ENCODE peak calls at places on chromosomes 5 and 9, in five cellular contexts. U is transverse colon; I is testis; S is stomach; Y is CD8-positive, alpha-beta T cell. N is an unnamed sample. For H3K27me3, H3K9me3 and H3K4me1, the result is how much of the 10 kb centered on the place peaks cover.

GRCh38 chr5:56310711-56311204 is 77.6 kb upstream of the ANKRD55 start:
- DNase-seq in Y (no peak), I (no peak), S (no peak), U (no peak), N (peak)

GRCh38 chr5:163401271-163401670 is 36.1 kb upstream of the CCNG1 start:
- DNase-seq in Y (no peak), S (no peak), U (no peak), I (no peak), N (no peak)

GRCh38 chr9:90044710-90045151 is 439.9 kb downstream of the GADD45G start:
- DNase-seq in S (no peak), I (no peak), Y (no peak), U (no peak), N (no peak)

GRCh38 chr9:87546704-87547103 is 49.0 kb downstream of the DAPK1 start:
- DNase-seq in Y (no peak), U (no peak), I (no peak), S (no peak), N (no peak)

GRCh38 chr9:91146391-91147019 is 215.2 kb downstream of the AUH start:
- DNase-seq in U (no peak), Y (no peak), S (no peak), I (no peak), N (no peak)

GRCh38 chr5:122942164-122942914 is 94.2 kb downstream of the PPIC start:
- DNase-seq in U (no peak), I (no peak), Y (no peak), S (no peak), N (no peak)

GRCh38 chr5:39195198-39195826 is 24.1 kb downstream of the FYB1 start:
- DNase-seq in Y (no peak), U (no peak), I (no peak), S (no peak), N (no peak)

GRCh38 chr5:135505973-135506372 is 29.8 kb downstream of the NEUROG1 start:
- DNase-seq in S (no peak), Y (no peak), I (no peak), U (no peak), N (no peak)

GRCh38 chr5:77867194-77867691 is 91.1 kb upstream of the TBCA start:
- DNase-seq in U (no peak), Y (no peak), I (no peak), S (no peak), N (no peak)

DNA sequence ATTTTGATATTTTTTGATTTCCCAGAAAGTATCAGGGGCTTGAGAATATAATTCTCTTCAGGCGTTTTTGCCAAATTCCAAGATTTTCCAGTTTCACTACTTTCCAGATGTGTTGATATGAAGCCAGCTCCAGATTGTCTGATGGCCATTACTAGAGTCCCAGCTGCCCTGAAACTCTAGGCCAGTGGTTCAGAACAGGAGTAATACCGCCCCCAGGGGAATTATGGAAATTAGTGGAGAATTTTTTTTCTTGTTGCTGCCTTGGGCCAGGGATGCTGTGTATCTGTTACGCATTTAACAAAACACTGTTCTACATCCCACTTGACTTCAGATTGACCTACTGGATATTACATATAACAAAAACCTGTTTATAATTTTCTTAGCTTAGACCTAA is 88.6 kb downstream of the KCNN2 start:
- DNase-seq in U (no peak), Y (no peak), I (no peak), S (no peak), N (no peak)
- H3K27me3 ChIP-seq in U (under half), Y (under half), I (under half), S (under half), N (under half)

DNA sequence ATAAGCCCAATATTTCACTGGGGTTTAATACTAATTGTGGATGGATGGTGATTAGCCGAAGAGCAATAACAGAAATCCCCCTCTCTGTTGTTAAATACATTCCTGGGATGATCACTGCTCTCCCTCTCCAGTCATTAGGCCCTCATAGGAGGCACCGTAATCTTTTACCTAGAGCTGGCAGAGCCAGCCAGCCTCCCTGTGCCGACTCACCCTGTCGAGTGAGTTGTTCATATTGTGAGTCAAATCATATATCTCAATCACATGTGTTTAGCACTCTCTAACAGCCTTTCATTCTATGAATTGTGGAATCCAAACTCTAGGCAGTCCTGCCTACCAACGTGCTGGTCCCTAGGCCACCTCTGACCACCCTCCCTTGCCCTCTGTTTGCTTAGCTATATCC is 771.0 kb downstream of the IRX1 start:
- DNase-seq in S (no peak), Y (no peak), U (no peak), I (no peak), N (no peak)
- H3K9me3 ChIP-seq in S (under half), Y (under half), U (under half), I (under half), N (under half)

GRCh38 chr5:96348536-96348935 is 84.5 kb downstream of the PCSK1 start:
- DNase-seq in Y (no peak), S (no peak), U (no peak), I (no peak), N (no peak)
- H3K4me1 ChIP-seq in Y (under half), S (under half), U (under half), I (under half), N (under half)

GRCh38 chr5:179182601-179183000 is 122.4 kb downstream of the ZNF354C start:
- DNase-seq in Y (no peak), U (no peak), I (no peak), S (no peak), N (no peak)

GRCh38 chr5:179183481-179183880 is 123.3 kb downstream of the ZNF354C start:
- DNase-seq in I (no peak), S (no peak), Y (no peak), U (no peak), N (no peak)

GRCh38 chr5:179180921-179181645 is 120.9 kb downstream of the ZNF354C start:
- DNase-seq in U (no peak), I (no peak), S (no peak), Y (no peak), N (no peak)

GRCh38 chr5:179180061-179180460 is 119.9 kb downstream of the ZNF354C start:
- DNase-seq in S (no peak), U (no peak), Y (no peak), I (no peak), N (no peak)

GRCh38 chr5:179181988-179182387 is 121.8 kb downstream of the ZNF354C start:
- DNase-seq in U (no peak), S (no peak), Y (no peak), I (no peak), N (no peak)
- H3K27me3 ChIP-seq in U (under half), S (under half), Y (under half), I (under half), N (under half)

GRCh38 chr5:131848662-131849061 is 51.8 kb upstream of the FNIP1 start:
- DNase-seq in I (no peak), Y (no peak), S (no peak), U (no peak), N (no peak)
- H3K9me3 ChIP-seq in I (under half), Y (under half), S (under half), U (under half), N (under half)